ENCODE peak calls at places on chromosomes 16 and 17, in ten cellular contexts. R is prostate gland, B is HCT116, K is SK-N-SH, D is HepG2, E is stomach, Q is transverse colon, G is endothelial cell of umbilical vein, H is breast epithelium, N is K562. T is an unnamed sample.

GRCh38 chr16:81376880-81377279 is 62.1 kb downstream of the GAN start:
- DNase-seq in R (no peak), B (peak), K (no peak), D (no peak), E (no peak), Q (no peak), G (peak), H (no peak), N (no peak), T (no peak)

GRCh38 chr16:49463529-49463928 is 89.9 kb downstream of the C16orf78 start:
- DNase-seq in R (no peak), B (no peak), K (no peak), D (no peak), E (peak), Q (peak), G (no peak), H (no peak), N (no peak), T (peak)

GRCh38 chr17:15422392-15422957 is 44.9 kb downstream of the CDRT4 start:
- DNase-seq in R (no peak), B (no peak), K (no peak), D (no peak), E (no peak), Q (no peak), G (no peak), H (no peak), N (no peak), T (no peak)

GRCh38 chr16:81004646-81005353 is 1.9 kb downstream of the CMC2 start:
- DNase-seq in R (peak), B (peak), K (peak), D (peak), E (no peak), Q (no peak), G (peak), H (no peak), N (no peak), T (no peak)

GRCh38 chr16:3822366-3823045 is 58.0 kb downstream of the CREBBP start:
- DNase-seq in R (no peak), B (no peak), K (no peak), D (no peak), E (no peak), Q (no peak), G (peak), H (no peak), N (no peak), T (no peak)

GRCh38 chr16:12531937-12532336 is 271.8 kb downstream of the CPPED1 start:
- DNase-seq in R (no peak), B (no peak), K (no peak), D (no peak), E (no peak), Q (no peak), G (no peak), H (no peak), N (no peak), T (no peak)

GRCh38 chr17:1577186-1577585 is 14.6 kb upstream of the PITPNA start:
- DNase-seq in R (peak), B (no peak), K (no peak), D (peak), E (peak), Q (peak), G (peak), H (peak), N (no peak), T (peak)

GRCh38 chr16:81366316-81366932 is 51.7 kb downstream of the GAN start:
- DNase-seq in R (peak), B (peak), K (peak), D (peak), E (no peak), Q (no peak), G (peak), H (no peak), N (peak), T (peak)

GRCh38 chr17:49993423-49994037 is 1.5 kb downstream of the DLX3 start:
- DNase-seq in R (peak), B (no peak), K (peak), D (no peak), E (peak), Q (no peak), G (no peak), H (no peak), N (no peak), T (no peak)

GRCh38 chr17:61245706-61246135 is 153.9 kb upstream of the TBX2 start:
- DNase-seq in R (no peak), B (no peak), K (no peak), D (no peak), E (no peak), Q (no peak), G (no peak), H (no peak), N (no peak), T (no peak)

GRCh38 chr17:16378631-16379282 is 2.1 kb upstream of the UBB start:
- DNase-seq in R (peak), B (no peak), K (no peak), D (no peak), E (peak), Q (peak), G (no peak), H (no peak), N (peak), T (no peak)

GRCh38 chr17:7241783-7242716 is at the start of gene GABARAP:
- DNase-seq in R (peak), B (peak), K (peak), D (peak), E (peak), Q (peak), G (peak), H (peak), N (peak), T (peak)
- TF ChIP-seq POLR2AphosphoS5 in R (peak), B (no peak), K (no peak), D (no peak), E (no peak), Q (no peak), G (peak), H (peak), N (no peak), T (peak)

GRCh38 chr16:53080345-53081031 is 25.7 kb downstream of the CHD9 start:
- DNase-seq in R (peak), B (no peak), K (peak), D (no peak), E (no peak), Q (peak), G (peak), H (no peak), N (no peak), T (no peak)
- TF ChIP-seq POLR2AphosphoS5 in R (peak), B (no peak), K (peak), D (no peak), E (no peak), Q (peak), G (no peak), H (no peak), N (no peak), T (no peak)

DNA sequence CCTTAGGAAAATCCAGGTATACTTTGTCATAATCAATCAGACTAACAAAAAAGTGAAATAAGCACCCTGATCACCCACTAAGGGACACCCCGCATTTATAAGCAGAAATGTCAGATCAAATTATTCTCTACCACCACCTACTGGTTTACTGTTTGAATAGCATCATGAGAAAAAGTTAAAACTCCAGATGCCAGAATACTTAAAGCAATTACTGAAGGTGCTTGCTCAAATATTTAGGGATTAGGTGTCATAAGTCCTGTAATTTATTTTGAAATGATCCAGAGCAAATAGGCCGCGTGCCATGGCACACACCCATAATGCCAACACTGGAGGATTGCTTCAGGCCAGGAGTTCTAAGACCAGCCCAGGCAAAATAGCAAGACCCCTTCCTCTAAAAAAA is 2.3 kb downstream of the TOP2A start:
- DNase-seq in R (no peak), B (no peak), K (peak), D (peak), E (no peak), Q (no peak), G (peak), H (no peak), N (no peak), T (no peak)
- TF ChIP-seq POLR2AphosphoS5 in R (no peak), B (no peak), K (peak), D (no peak), E (no peak), Q (no peak), G (no peak), H (no peak), N (no peak), T (no peak)

DNA sequence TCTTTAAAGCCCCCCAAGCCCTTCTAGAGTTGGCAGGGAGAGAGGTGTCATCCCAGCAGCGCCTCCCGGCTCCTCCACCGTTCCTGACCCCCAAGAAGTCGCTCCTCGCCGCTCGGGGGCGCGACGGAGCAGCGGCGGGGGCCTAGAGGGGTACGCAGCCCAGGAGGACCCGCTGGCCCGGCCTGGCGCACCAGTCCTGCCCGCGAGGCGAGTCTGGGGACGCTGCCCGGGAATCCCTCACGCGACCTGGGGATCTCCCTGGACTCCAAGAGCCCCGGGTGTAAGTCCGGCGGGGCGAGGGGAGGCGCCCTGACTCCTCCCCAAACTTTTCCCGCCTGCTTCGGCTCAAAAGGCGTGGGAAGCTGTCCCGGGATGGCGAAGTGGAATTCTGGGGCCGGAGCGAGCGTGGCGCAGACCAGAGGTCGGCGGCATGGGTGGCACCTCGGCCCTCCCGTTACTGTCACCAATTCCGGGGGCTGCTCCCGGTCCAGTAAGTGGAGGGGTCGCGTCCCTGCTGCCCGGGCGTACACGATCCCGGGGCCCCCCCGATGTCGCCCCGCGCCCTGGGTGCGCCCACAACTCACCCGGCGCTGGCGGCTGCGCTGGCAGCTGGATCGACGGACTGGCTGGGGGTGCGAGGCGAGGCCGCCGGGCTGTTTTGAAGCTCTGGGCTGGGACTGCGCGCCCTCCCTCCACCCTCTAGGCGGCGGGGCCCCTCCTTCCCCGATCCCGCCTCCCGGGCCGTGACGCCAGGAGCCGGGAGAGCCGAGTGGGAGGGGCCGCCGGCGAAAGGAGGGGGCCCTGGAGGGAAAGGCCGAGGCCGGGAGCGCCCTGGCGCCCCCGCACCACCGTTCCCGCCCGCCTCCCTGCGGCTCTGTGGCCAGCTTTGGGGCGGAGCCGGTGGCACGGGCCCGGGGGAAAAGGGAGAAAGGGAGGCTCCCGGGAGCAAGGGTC is at the start of gene EMP2:
- DNase-seq in R (peak), B (peak), K (peak), D (peak), E (peak), Q (peak), G (peak), H (peak), N (peak), T (peak)
- TF ChIP-seq POLR2AphosphoS5 in R (peak), B (peak), K (no peak), D (peak), E (peak), Q (peak), G (peak), H (peak), N (no peak), T (no peak)

GRCh38 chr17:38403491-38403890 is 24.8 kb upstream of the ARHGAP23 start:
- DNase-seq in R (no peak), B (no peak), K (peak), D (no peak), E (no peak), Q (no peak), G (no peak), H (no peak), N (no peak), T (no peak)
- TF ChIP-seq POLR2AphosphoS5 in R (no peak), B (no peak), K (no peak), D (no peak), E (no peak), Q (no peak), G (no peak), H (no peak), N (no peak), T (no peak)